ENCODE peak calls at places on chromosome 15, in four cellular contexts. G, U, F and K are unnamed samples.

GRCh38 chr15:58147151-58147550 is 9.0 kb downstream of the AQP9 start:
- DNase-seq in G (no peak), U (no peak), F (no peak), K (no peak)

GRCh38 chr15:73052679-73053397 is 575 bp downstream of the NEO1 start:
- DNase-seq in G (peak), U (peak), F (peak), K (no peak)

GRCh38 chr15:56804279-56804678 is 71.0 kb upstream of the ZNF280D start:
- DNase-seq in G (no peak), U (no peak), F (no peak), K (no peak)

GRCh38 chr15:22780267-22780666 is 6.2 kb upstream of the NIPA1 start:
- DNase-seq in G (no peak), U (no peak), F (no peak), K (no peak)

GRCh38 chr15:70067011-70067410 is 30.7 kb downstream of the TLE3 start:
- DNase-seq in G (no peak), U (no peak), F (no peak), K (no peak)

GRCh38 chr15:28892789-28893610 is 7.2 kb downstream of the APBA2 start:
- DNase-seq in G (peak), U (no peak), F (no peak), K (no peak)

GRCh38 chr15:81939604-81940440 is 106.0 kb downstream of the MEX3B start:
- DNase-seq in G (peak), U (no peak), F (peak), K (peak)

GRCh38 chr15:94234300-94234699 is 2.9 kb downstream of the MCTP2 start:
- DNase-seq in G (no peak), U (peak), F (no peak), K (no peak)

GRCh38 chr15:85772668-85773067 is 22.1 kb downstream of the KLHL25 start:
- DNase-seq in G (no peak), U (no peak), F (no peak), K (no peak)